ENCODE peak calls at places on chromosomes 13 and 19, in ten cellular contexts. O is stimulated activated naive CD8-positive, alpha-beta T cell treated with anti-CD3 and anti-CD28 coated beads, Interleukin-15, Interleukin-2, amounts not matched to agents 100 U/mL and 50 U/mL, for 24 hours; S is COR-L47; A is stimulated activated CD4-positive, alpha-beta T cell treated with anti-CD3 and anti-CD28 coated beads, Interleukin-1b, Interleukin-23, amount 100 ng/mL, for 1 hour; L is NCI-H2029 treated with DMSO at 0.1 percent for 48 hours; J is mesenteric fat pad; M is upper lobe of right lung; Y is astrocyte of the cerebellum; P is activated gamma-delta T cell treated with Interleukin-2 at 50 U/mL for 16 hours; T is HuH-7. G is an unnamed sample.

GRCh38 chr13:99656843-99657506 is 155.7 kb downstream of the TM9SF2 start:
- DNase-seq in O (no peak), S (no peak), A (no peak), L (no peak), J (no peak), M (no peak), Y (no peak), P (peak), T (no peak), G (peak)

GRCh38 chr13:40318366-40318765 is 348.1 kb downstream of the FOXO1 start:
- DNase-seq in O (no peak), S (peak), A (no peak), L (no peak), J (no peak), M (no peak), Y (no peak), P (no peak), T (no peak), G (no peak)

GRCh38 chr13:112873851-112874750 is 94.9 kb upstream of the MCF2L start:
- DNase-seq in O (peak), S (peak), A (peak), L (no peak), J (peak), M (peak), Y (peak), P (peak), T (peak), G (peak)

GRCh38 chr13:32381539-32381938 is 46.4 kb downstream of the N4BP2L1 start:
- DNase-seq in O (no peak), S (peak), A (no peak), L (no peak), J (no peak), M (no peak), Y (peak), P (peak), T (peak), G (peak)

GRCh38 chr19:1811472-1811894 is 593 bp downstream of the ATP8B3 start:
- DNase-seq in O (peak), S (no peak), A (peak), L (no peak), J (no peak), M (peak), Y (no peak), P (peak), T (no peak), G (no peak)

GRCh38 chr13:34420975-34421719 is 520.9 kb upstream of the NBEA start:
- DNase-seq in O (no peak), S (no peak), A (no peak), L (no peak), J (no peak), M (no peak), Y (no peak), P (no peak), T (no peak), G (no peak)

GRCh38 chr13:110044521-110045200 is 258.3 kb upstream of the IRS2 start:
- DNase-seq in O (no peak), S (peak), A (no peak), L (no peak), J (no peak), M (no peak), Y (no peak), P (no peak), T (no peak), G (no peak)

GRCh38 chr19:14073925-14074838 is 1.6 kb downstream of the MISP3 start:
- DNase-seq in O (peak), S (peak), A (no peak), L (no peak), J (no peak), M (peak), Y (no peak), P (peak), T (no peak), G (peak)

GRCh38 chr13:89486065-89486464 is 1814.9 kb downstream of the SLITRK5 start:
- DNase-seq in O (no peak), S (no peak), A (no peak), L (no peak), J (no peak), M (no peak), Y (no peak), P (no peak), T (no peak), G (no peak)

GRCh38 chr13:45196622-45197021 is 4.2 kb downstream of the KCTD4 start:
- DNase-seq in O (no peak), S (no peak), A (no peak), L (no peak), J (no peak), M (no peak), Y (no peak), P (no peak), T (no peak), G (no peak)

GRCh38 chr13:97726664-97727235 is 226.7 kb upstream of the IPO5 start:
- DNase-seq in O (no peak), S (no peak), A (no peak), L (no peak), J (no peak), M (no peak), Y (no peak), P (no peak), T (no peak), G (no peak)

GRCh38 chr13:104641309-104641708 is 1575.1 kb upstream of the SLC10A2 start:
- DNase-seq in O (no peak), S (no peak), A (no peak), L (no peak), J (no peak), M (no peak), Y (no peak), P (no peak), T (no peak), G (no peak)

GRCh38 chr13:102040812-102041211 is 361.0 kb downstream of the FGF14 start:
- DNase-seq in O (no peak), S (peak), A (no peak), L (peak), J (no peak), M (no peak), Y (no peak), P (no peak), T (no peak), G (no peak)

GRCh38 chr19:31448221-31448657 is 99.0 kb upstream of the TSHZ3 start:
- DNase-seq in O (no peak), S (no peak), A (no peak), L (peak), J (no peak), M (peak), Y (no peak), P (no peak), T (no peak), G (no peak)

GRCh38 chr19:3632739-3633558 is 6.4 kb upstream of the CACTIN start:
- DNase-seq in O (no peak), S (no peak), A (no peak), L (no peak), J (no peak), M (no peak), Y (no peak), P (no peak), T (no peak), G (no peak)

GRCh38 chr13:27104606-27105005 is 67.0 kb downstream of the USP12 start:
- DNase-seq in O (no peak), S (no peak), A (no peak), L (no peak), J (no peak), M (no peak), Y (no peak), P (no peak), T (no peak), G (no peak)

GRCh38 chr19:13696839-13697238 is 67.5 kb upstream of the MRI1 start:
- DNase-seq in O (no peak), S (no peak), A (no peak), L (no peak), J (no peak), M (no peak), Y (no peak), P (no peak), T (no peak), G (no peak)

GRCh38 chr19:1068111-1069001 is 1.4 kb downstream of the ARHGAP45 start:
- DNase-seq in O (peak), S (no peak), A (no peak), L (no peak), J (no peak), M (no peak), Y (no peak), P (peak), T (no peak), G (peak)

GRCh38 chr13:109859898-109860297 is 73.5 kb upstream of the IRS2 start:
- DNase-seq in O (no peak), S (no peak), A (no peak), L (no peak), J (no peak), M (no peak), Y (no peak), P (no peak), T (no peak), G (no peak)

GRCh38 chr13:51419015-51419636 is 33.7 kb downstream of the INTS6 start:
- DNase-seq in O (no peak), S (no peak), A (no peak), L (no peak), J (no peak), M (no peak), Y (no peak), P (no peak), T (no peak), G (no peak)

GRCh38 chr19:53942001-53942786 is 20.5 kb upstream of the CACNG8 start:
- DNase-seq in O (peak), S (no peak), A (no peak), L (no peak), J (no peak), M (peak), Y (no peak), P (no peak), T (no peak), G (no peak)

GRCh38 chr19:42018503-42019193 is 24.6 kb upstream of the ATP1A3 start:
- DNase-seq in O (no peak), S (no peak), A (no peak), L (no peak), J (no peak), M (no peak), Y (no peak), P (no peak), T (no peak), G (no peak)

GRCh38 chr19:662962-663681 is at the start of gene RNF126:
- DNase-seq in O (peak), S (peak), A (peak), L (peak), J (peak), M (peak), Y (peak), P (peak), T (peak), G (peak)

GRCh38 chr13:82436099-82436585 is 1446.1 kb downstream of the SLITRK1 start:
- DNase-seq in O (no peak), S (peak), A (no peak), L (no peak), J (no peak), M (no peak), Y (no peak), P (no peak), T (peak), G (no peak)

GRCh38 chr13:32988588-32989256 is 27.5 kb upstream of the KL start:
- DNase-seq in O (no peak), S (no peak), A (no peak), L (no peak), J (no peak), M (no peak), Y (no peak), P (no peak), T (no peak), G (no peak)

GRCh38 chr19:53910170-53910518 is 1.1 kb downstream of the CACNG7 start:
- DNase-seq in O (no peak), S (no peak), A (no peak), L (no peak), J (no peak), M (no peak), Y (no peak), P (no peak), T (no peak), G (no peak)

GRCh38 chr13:51026016-51026415 is 85.1 kb downstream of the C13orf42 start:
- DNase-seq in O (no peak), S (no peak), A (no peak), L (no peak), J (no peak), M (no peak), Y (no peak), P (no peak), T (no peak), G (no peak)

GRCh38 chr13:33842207-33842606 is 24.3 kb downstream of the RFC3 start:
- DNase-seq in O (no peak), S (no peak), A (no peak), L (no peak), J (no peak), M (no peak), Y (no peak), P (no peak), T (no peak), G (no peak)

GRCh38 chr13:113972451-113973217 is 1.2 kb downstream of the C13orf46 start:
- DNase-seq in O (no peak), S (no peak), A (no peak), L (no peak), J (no peak), M (peak), Y (no peak), P (no peak), T (no peak), G (no peak)

GRCh38 chr13:27450921-27451461 is 627 bp upstream of the MTIF3 start:
- DNase-seq in O (peak), S (peak), A (no peak), L (no peak), J (peak), M (peak), Y (no peak), P (peak), T (peak), G (no peak)

G was measured in immature natural killer cell.